ENCODE peak calls at places on chromosomes 5 and 9, in nine cellular contexts. Q, H, W, G, U, S, Y, P and C are unnamed samples.
A peak's percentile ranks its signal among the peaks of the same experiment; 100 is the strongest.

GRCh38 chr5:138438724-138439536 is at the start of gene REEP2:
- DNase-seq in W (peak; percentile 55), Q (peak; percentile 22), H (no peak), P (no peak), S (no peak), Y (no peak), G (peak; percentile 34), U (peak; percentile 47), C (peak; percentile 91)

GRCh38 chr9:134215709-134216448 is 51.5 kb upstream of the RNU6ATAC start:
- DNase-seq in Q (no peak), H (peak; percentile 43), S (no peak), G (no peak), P (no peak), Y (no peak), U (peak; percentile 34), W (peak; percentile 40), C (no peak)

GRCh38 chr5:36382890-36383289 is 81.2 kb upstream of the RANBP3L start:
- DNase-seq in S (no peak), W (no peak), U (no peak), Q (no peak), H (no peak), G (no peak), P (no peak), Y (no peak), C (no peak)

GRCh38 chr9:122132539-122132938 is 27.0 kb downstream of the NDUFA8 start:
- DNase-seq in S (no peak), G (no peak), H (no peak), P (no peak), W (no peak), Y (peak; percentile 55), U (no peak), Q (no peak), C (no peak)

GRCh38 chr5:176870110-176870591 is 29.0 kb downstream of the HK3 start:
- DNase-seq in G (peak; percentile 21), U (no peak), S (no peak), W (peak; percentile 29), Q (peak; percentile 78), H (peak; percentile 51), Y (no peak), P (no peak), C (peak; percentile 26)

GRCh38 chr5:21236896-21237830 is 1249.2 kb upstream of the CDH18 start:
- DNase-seq in Y (no peak), S (no peak), G (no peak), Q (no peak), U (no peak), W (no peak), P (no peak), H (no peak), C (no peak)

GRCh38 chr5:132905938-132906337 is 32.5 kb downstream of the LEAP2 start:
- DNase-seq in S (no peak), W (no peak), G (no peak), U (no peak), Y (no peak), Q (peak; percentile 56), H (peak; percentile 79), P (no peak), C (no peak)

GRCh38 chr5:134371834-134372340 is 518 bp downstream of the UBE2B start:
- DNase-seq in H (peak; percentile 56), Q (peak; percentile 54), W (peak; percentile 55), Y (peak; percentile 71), U (peak; percentile 64), G (peak; percentile 41), P (peak; percentile 84), S (peak; percentile 13), C (peak; percentile 80)

GRCh38 chr5:98768160-98769005 is 5.1 kb upstream of the RGMB start:
- DNase-seq in H (peak; percentile 46), U (peak; percentile 47), G (peak; percentile 70), Y (no peak), Q (peak; percentile 52), W (peak; percentile 37), S (no peak), P (no peak), C (no peak)

GRCh38 chr5:43044181-43044914 is 4.2 kb upstream of the ANXA2R start:
- DNase-seq in P (no peak), Y (no peak), W (no peak), S (no peak), G (no peak), Q (no peak), H (no peak), U (peak; percentile 39), C (no peak)

GRCh38 chr5:163489055-163489744 is 16.2 kb upstream of the MAT2B start:
- DNase-seq in Q (peak; percentile 48), G (no peak), U (no peak), Y (no peak), S (no peak), P (no peak), W (no peak), H (peak; percentile 18), C (no peak)

DNA sequence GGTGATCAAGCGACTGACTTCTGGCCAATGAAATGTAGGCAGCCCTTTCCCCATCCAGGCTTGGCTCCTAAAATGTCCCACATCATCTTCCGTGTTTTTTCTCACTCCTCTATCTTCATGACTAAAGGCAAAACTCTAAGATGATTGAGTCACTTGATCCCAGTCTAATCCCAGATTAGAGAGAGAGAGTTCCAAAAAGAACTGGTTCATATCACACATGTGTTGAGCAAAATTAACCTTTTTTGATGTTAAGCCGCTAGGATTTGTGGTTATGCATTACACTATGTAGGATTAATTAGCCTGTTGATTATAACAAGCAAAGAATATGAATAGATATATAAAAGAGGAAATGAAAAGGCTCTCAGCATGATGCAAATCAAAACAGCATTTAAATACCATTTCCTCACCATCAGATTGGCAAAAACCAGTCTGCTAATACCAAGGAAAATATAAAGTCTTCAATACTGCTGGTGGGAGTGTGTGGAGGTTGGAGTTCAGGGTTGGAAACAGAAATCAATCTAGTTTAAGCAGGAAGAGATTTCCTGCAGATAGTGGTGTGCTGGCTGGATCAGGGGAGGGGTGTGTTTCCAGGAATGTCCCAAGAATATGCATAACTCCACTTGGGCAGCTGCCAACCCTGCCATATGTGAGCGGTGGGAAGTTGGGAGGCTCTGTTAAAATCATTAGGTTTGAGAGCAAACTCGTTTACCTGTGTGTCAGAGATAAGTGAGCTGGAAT is 187.5 kb upstream of the S1PR3 start:
- DNase-seq in U (no peak), Y (no peak), W (no peak), P (no peak), S (no peak), G (no peak), H (no peak), Q (no peak), C (no peak)
- TF ChIP-seq EP300 in U (no peak), Y (no peak), W (no peak), P (no peak), S (no peak), G (no peak), H (no peak), Q (no peak), C (no peak)

GRCh38 chr9:113879906-113880305 is 3.8 kb downstream of the ZNF618 start:
- DNase-seq in H (no peak), W (no peak), P (no peak), Q (no peak), G (no peak), U (no peak), Y (no peak), S (no peak), C (no peak)

GRCh38 chr9:113882181-113882580 is 6.1 kb downstream of the ZNF618 start:
- DNase-seq in Q (no peak), W (no peak), S (no peak), H (no peak), U (no peak), G (no peak), P (no peak), Y (no peak), C (no peak)

GRCh38 chr9:113876806-113877236 is 712 bp downstream of the ZNF618 start:
- DNase-seq in S (no peak), P (no peak), U (no peak), W (no peak), H (no peak), Q (no peak), Y (no peak), G (no peak), C (no peak)

GRCh38 chr9:113875917-113876805 is at the start of gene ZNF618:
- DNase-seq in H (no peak), P (no peak), W (peak; percentile 41), Y (no peak), S (no peak), G (no peak), U (peak; percentile 52), Q (peak; percentile 39), C (peak; percentile 91)

DNA sequence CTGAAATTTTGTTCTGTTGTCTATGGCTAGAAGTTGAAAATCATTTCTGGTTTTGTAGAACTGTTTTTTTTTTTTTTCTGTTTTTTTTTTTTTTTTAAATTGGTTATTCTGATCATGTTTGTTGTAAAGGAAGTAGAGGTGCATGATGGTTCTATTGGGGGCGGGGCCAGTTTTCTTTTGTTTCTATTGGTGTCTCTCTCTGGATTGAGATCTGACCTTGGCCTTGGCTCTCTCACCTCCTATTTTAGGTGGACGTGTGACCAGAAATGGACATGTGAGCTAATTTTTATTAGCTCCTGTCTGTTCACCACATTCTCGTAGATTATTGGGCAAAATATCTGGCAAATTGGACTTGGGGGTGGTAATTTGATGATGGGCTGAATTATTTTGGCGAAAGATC is 3.2 kb downstream of the ZNF618 start:
- DNase-seq in P (no peak), W (no peak), H (no peak), G (no peak), Q (no peak), U (peak; percentile 55), S (no peak), Y (no peak), C (no peak)
- TF ChIP-seq POLR2A in P (no peak), W (no peak), H (no peak), G (no peak), Q (no peak), U (no peak), S (no peak), Y (no peak), C (no peak)

GRCh38 chr5:173138707-173139106 is 5.6 kb upstream of the BNIP1 start:
- DNase-seq in P (no peak), H (peak; percentile 14), G (no peak), S (no peak), Q (no peak), U (no peak), Y (no peak), W (no peak), C (no peak)
- TF ChIP-seq EP300 in P (no peak), H (no peak), G (no peak), S (no peak), Q (no peak), U (no peak), Y (no peak), W (no peak), C (no peak)

DNA sequence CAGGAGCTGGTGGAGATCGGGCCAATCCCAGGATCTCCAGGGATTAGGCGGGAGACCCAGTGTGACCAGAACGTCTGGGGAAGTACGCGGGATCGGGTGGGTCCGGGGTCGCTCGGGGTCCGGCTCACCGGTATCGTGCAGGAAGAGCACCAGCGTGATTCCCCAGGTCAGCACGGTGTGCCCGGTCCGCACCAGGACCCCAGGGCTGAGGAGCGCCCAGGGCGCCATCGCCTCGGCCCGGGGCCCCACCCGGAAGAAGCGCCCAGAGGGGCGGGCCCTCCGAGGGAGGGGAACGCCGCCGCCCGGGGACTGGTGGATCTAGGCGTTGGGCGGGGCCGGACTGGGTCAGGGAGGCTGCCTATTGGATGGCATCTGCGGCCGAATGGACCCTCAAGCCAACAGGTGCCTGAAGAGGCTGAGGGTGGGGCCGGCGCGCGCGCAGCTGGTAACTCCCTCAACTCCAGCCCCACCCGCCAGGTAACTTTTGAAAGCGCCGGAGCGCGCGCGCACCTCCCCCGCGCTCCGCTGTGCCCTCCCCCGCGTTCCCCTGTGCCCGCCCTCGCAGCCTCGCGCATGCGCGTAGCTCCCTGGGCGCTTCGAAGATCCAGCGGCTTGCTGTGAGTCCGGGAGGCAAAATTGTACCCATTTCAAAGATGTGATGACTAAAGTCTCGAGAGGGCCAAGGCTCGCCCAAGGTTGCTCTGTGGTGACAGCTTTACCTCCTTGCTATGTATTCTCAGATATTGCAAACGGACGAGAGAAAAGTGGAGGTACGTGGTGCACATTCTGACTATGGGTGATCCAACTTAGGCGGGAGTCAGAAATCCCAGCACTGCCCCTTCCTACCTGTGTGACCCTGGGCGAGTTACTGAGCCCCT is at the start of gene ZDHHC12:
- DNase-seq in G (peak; percentile 98), S (peak; percentile 89), H (peak; percentile 97), Y (peak; percentile 98), U (peak; percentile 88), P (peak; percentile 99), Q (peak; percentile 99), W (peak; percentile 100), C (peak; percentile 100)
- TF ChIP-seq POLR2A in G (peak; percentile 62), S (no peak), H (peak; percentile 78), Y (peak; percentile 92), U (no peak), P (peak; percentile 57), Q (peak; percentile 95), W (peak; percentile 28), C (no peak)